ENCODE peak calls at places on chromosome 21, in ten cellular contexts. K is fibroblast of lung; T is transverse colon; V is pancreas; X is neuronal stem cell; A is A549; L is IMR-90; G is effector memory CD4-positive, alpha-beta T cell; Z is uterus; H is ovary. B is an unnamed sample. For H3K4me1, the result is how much of the 10 kb centered on the place peaks cover.

GRCh38 chr21:17819114-17819877 is at the start of gene C21orf91:
- DNase-seq in K (peak), T (peak), V (peak), X (peak), A (peak), L (peak), G (peak), Z (peak), H (peak), B (peak)

GRCh38 chr21:25895565-25896205 is 160.9 kb downstream of the GABPA start:
- DNase-seq in K (peak), T (no peak), V (no peak), X (no peak), A (no peak), L (peak), G (no peak), Z (no peak), H (no peak), B (no peak)

GRCh38 chr21:21612446-21612845 is 614.2 kb downstream of the NCAM2 start:
- DNase-seq in K (peak), T (no peak), V (no peak), X (peak), A (no peak), L (peak), G (no peak), Z (no peak), H (no peak), B (no peak)

GRCh38 chr21:27418338-27418737 is 451.4 kb upstream of the ADAMTS5 start:
- DNase-seq in K (no peak), T (no peak), V (no peak), X (no peak), A (no peak), L (no peak), G (no peak), Z (no peak), H (no peak), B (no peak)

GRCh38 chr21:42218836-42219605 is at the start of gene ABCG1:
- DNase-seq in K (peak), T (peak), V (peak), X (peak), A (no peak), L (peak), G (peak), Z (no peak), H (peak), B (no peak)

GRCh38 chr21:35116777-35117176 is 67.7 kb upstream of the RUNX1 start:
- DNase-seq in K (no peak), T (no peak), V (no peak), X (no peak), A (no peak), L (no peak), G (no peak), Z (no peak), H (no peak), B (no peak)

GRCh38 chr21:42047821-42048613 is 23.1 kb upstream of the UMODL1 start:
- DNase-seq in K (peak), T (no peak), V (no peak), X (no peak), A (no peak), L (peak), G (no peak), Z (peak), H (peak), B (peak)

GRCh38 chr21:35222541-35222941 is 173.4 kb upstream of the RUNX1 start:
- DNase-seq in K (no peak), T (no peak), V (no peak), X (no peak), A (no peak), L (no peak), G (no peak), Z (no peak), H (no peak), B (no peak)

GRCh38 chr21:14290584-14290983 is 74.6 kb downstream of the RBM11 start:
- DNase-seq in K (no peak), T (no peak), V (no peak), X (no peak), A (no peak), L (no peak), G (no peak), Z (no peak), H (no peak), B (no peak)

GRCh38 chr21:46057111-46057709 is 40.7 kb upstream of the COL6A2 start:
- DNase-seq in K (no peak), T (no peak), V (peak), X (no peak), A (no peak), L (no peak), G (no peak), Z (peak), H (peak), B (no peak)

GRCh38 chr21:21764281-21764680 is 766.1 kb downstream of the NCAM2 start:
- DNase-seq in K (no peak), T (no peak), V (no peak), X (no peak), A (no peak), L (no peak), G (no peak), Z (no peak), H (no peak), B (no peak)

GRCh38 chr21:18023099-18023498 is 203.9 kb upstream of the C21orf91 start:
- DNase-seq in K (no peak), T (no peak), V (no peak), X (no peak), A (no peak), L (no peak), G (no peak), Z (no peak), H (no peak), B (no peak)

GRCh38 chr21:44618504-44618903 is 6.6 kb downstream of the KRTAP10-8 start:
- DNase-seq in K (peak), T (peak), V (no peak), X (no peak), A (peak), L (peak), G (no peak), Z (no peak), H (no peak), B (no peak)

GRCh38 chr21:34122047-34122446 is 48.7 kb downstream of the MRPS6 start:
- DNase-seq in K (no peak), T (peak), V (no peak), X (no peak), A (no peak), L (no peak), G (no peak), Z (no peak), H (no peak), B (no peak)

GRCh38 chr21:37845535-37845934 is 70.7 kb downstream of the KCNJ6 start:
- DNase-seq in K (no peak), T (no peak), V (no peak), X (no peak), A (no peak), L (no peak), G (no peak), Z (no peak), H (no peak), B (no peak)

GRCh38 chr21:38314534-38314933 is 57.7 kb downstream of the KCNJ15 start:
- DNase-seq in K (no peak), T (no peak), V (no peak), X (no peak), A (no peak), L (no peak), G (no peak), Z (no peak), H (no peak), B (no peak)

GRCh38 chr21:44578371-44579055 is 1.9 kb downstream of the KRTAP10-5 start:
- DNase-seq in K (no peak), T (no peak), V (no peak), X (no peak), A (no peak), L (no peak), G (no peak), Z (no peak), H (no peak), B (no peak)

GRCh38 chr21:45443595-45444181 is 38.7 kb downstream of the COL18A1 start:
- DNase-seq in K (no peak), T (no peak), V (peak), X (no peak), A (no peak), L (no peak), G (no peak), Z (no peak), H (peak), B (no peak)

GRCh38 chr21:26798856-26799751 is 46.1 kb downstream of the ADAMTS1 start:
- DNase-seq in K (no peak), T (no peak), V (no peak), X (no peak), A (no peak), L (peak), G (no peak), Z (no peak), H (no peak), B (no peak)

GRCh38 chr21:34885636-34886553 is 163.2 kb downstream of the RUNX1 start:
- DNase-seq in K (no peak), T (peak), V (no peak), X (no peak), A (no peak), L (no peak), G (no peak), Z (no peak), H (peak), B (no peak)

GRCh38 chr21:20313013-20313412 is 685.2 kb upstream of the NCAM2 start:
- DNase-seq in K (no peak), T (no peak), V (no peak), X (no peak), A (no peak), L (no peak), G (no peak), Z (no peak), H (no peak), B (no peak)

GRCh38 chr21:41315726-41316125 is 875 bp upstream of the FAM3B start:
- DNase-seq in K (no peak), T (no peak), V (no peak), X (no peak), A (no peak), L (no peak), G (no peak), Z (no peak), H (no peak), B (no peak)

GRCh38 chr21:34298797-34299539 is 64.8 kb upstream of the KCNE2 start:
- DNase-seq in K (no peak), T (no peak), V (no peak), X (no peak), A (no peak), L (no peak), G (no peak), Z (no peak), H (no peak), B (no peak)

GRCh38 chr21:35321322-35322200 is 272.5 kb upstream of the RUNX1 start:
- DNase-seq in K (no peak), T (no peak), V (no peak), X (no peak), A (no peak), L (no peak), G (no peak), Z (no peak), H (no peak), B (no peak)

GRCh38 chr21:26753822-26754221 is 91.4 kb downstream of the ADAMTS1 start:
- DNase-seq in K (no peak), T (no peak), V (no peak), X (no peak), A (no peak), L (no peak), G (no peak), Z (no peak), H (no peak), B (no peak)

GRCh38 chr21:38857152-38857825 is 51.6 kb downstream of the ETS2 start:
- DNase-seq in K (no peak), T (no peak), V (no peak), X (no peak), A (no peak), L (no peak), G (no peak), Z (no peak), H (no peak), B (no peak)

GRCh38 chr21:39935716-39936115 is 68.5 kb downstream of the PCP4 start:
- DNase-seq in K (no peak), T (no peak), V (no peak), X (no peak), A (no peak), L (no peak), G (no peak), Z (no peak), H (no peak), B (no peak)

GRCh38 chr21:36454079-36454478 is 25.8 kb downstream of the CLDN14 start:
- DNase-seq in K (no peak), T (no peak), V (no peak), X (no peak), A (no peak), L (no peak), G (no peak), Z (no peak), H (no peak), B (no peak)

GRCh38 chr21:36547464-36547863 is 67.5 kb upstream of the CLDN14 start:
- DNase-seq in K (peak), T (no peak), V (no peak), X (no peak), A (no peak), L (no peak), G (no peak), Z (no peak), H (no peak), B (no peak)

GRCh38 chr21:31354122-31354521 is 10.1 kb upstream of the TIAM1 start:
- DNase-seq in K (no peak), T (no peak), V (no peak), X (no peak), A (no peak), L (no peak), G (no peak), Z (no peak), H (no peak), B (no peak)

GRCh38 chr21:45980271-45980670 is 1.3 kb upstream of the COL6A1 start:
- DNase-seq in K (no peak), T (no peak), V (no peak), X (no peak), A (no peak), L (no peak), G (no peak), Z (no peak), H (no peak), B (no peak)

GRCh38 chr21:35559881-35560280 is 500.4 kb downstream of the SETD4 start:
- DNase-seq in K (peak), T (no peak), V (no peak), X (no peak), A (no peak), L (peak), G (no peak), Z (no peak), H (no peak), B (no peak)

GRCh38 chr21:29151937-29152336 is 21.5 kb downstream of the MAP3K7CL start:
- DNase-seq in K (no peak), T (no peak), V (no peak), X (no peak), A (no peak), L (no peak), G (no peak), Z (no peak), H (no peak), B (no peak)
- H3K4me1 ChIP-seq in K (under half), T (under half), V (under half), X (under half), A (under half), L (under half), G (under half), Z (under half), H (under half), B (half or more)

GRCh38 chr21:33023574-33024277 is 2.0 kb upstream of the OLIG2 start:
- DNase-seq in K (no peak), T (no peak), V (no peak), X (no peak), A (no peak), L (no peak), G (no peak), Z (no peak), H (no peak), B (no peak)

GRCh38 chr21:33025471-33026298 is at the start of gene OLIG2:
- DNase-seq in K (peak), T (no peak), V (no peak), X (peak), A (no peak), L (peak), G (no peak), Z (no peak), H (no peak), B (no peak)

GRCh38 chr21:33025106-33025470 is 647 bp upstream of the OLIG2 start:
- DNase-seq in K (no peak), T (no peak), V (no peak), X (no peak), A (no peak), L (no peak), G (no peak), Z (no peak), H (no peak), B (no peak)

GRCh38 chr21:33022828-33023573 is 2.7 kb upstream of the OLIG2 start:
- DNase-seq in K (no peak), T (no peak), V (no peak), X (no peak), A (no peak), L (no peak), G (no peak), Z (no peak), H (no peak), B (no peak)

GRCh38 chr21:33024278-33025103 is 1.2 kb upstream of the OLIG2 start:
- DNase-seq in K (no peak), T (no peak), V (no peak), X (no peak), A (no peak), L (no peak), G (no peak), Z (no peak), H (no peak), B (no peak)
- H3K4me1 ChIP-seq in K (under half), T (half or more), V (under half), X (under half), A (under half), L (under half), G (half or more), Z (under half), H (under half), B (under half)

GRCh38 chr21:43313221-43313938 is 113.6 kb downstream of the SIK1 start:
- DNase-seq in K (no peak), T (no peak), V (peak), X (no peak), A (no peak), L (no peak), G (no peak), Z (no peak), H (peak), B (no peak)

GRCh38 chr21:43316156-43316845 is 110.6 kb downstream of the SIK1 start:
- DNase-seq in K (no peak), T (no peak), V (peak), X (no peak), A (no peak), L (no peak), G (no peak), Z (no peak), H (peak), B (no peak)

GRCh38 chr21:43317254-43317748 is 109.6 kb downstream of the SIK1 start:
- DNase-seq in K (no peak), T (no peak), V (no peak), X (no peak), A (no peak), L (no peak), G (no peak), Z (no peak), H (peak), B (no peak)

GRCh38 chr21:43313939-43314405 is 113.0 kb downstream of the SIK1 start:
- DNase-seq in K (no peak), T (no peak), V (peak), X (no peak), A (no peak), L (no peak), G (no peak), Z (no peak), H (peak), B (no peak)

DNA sequence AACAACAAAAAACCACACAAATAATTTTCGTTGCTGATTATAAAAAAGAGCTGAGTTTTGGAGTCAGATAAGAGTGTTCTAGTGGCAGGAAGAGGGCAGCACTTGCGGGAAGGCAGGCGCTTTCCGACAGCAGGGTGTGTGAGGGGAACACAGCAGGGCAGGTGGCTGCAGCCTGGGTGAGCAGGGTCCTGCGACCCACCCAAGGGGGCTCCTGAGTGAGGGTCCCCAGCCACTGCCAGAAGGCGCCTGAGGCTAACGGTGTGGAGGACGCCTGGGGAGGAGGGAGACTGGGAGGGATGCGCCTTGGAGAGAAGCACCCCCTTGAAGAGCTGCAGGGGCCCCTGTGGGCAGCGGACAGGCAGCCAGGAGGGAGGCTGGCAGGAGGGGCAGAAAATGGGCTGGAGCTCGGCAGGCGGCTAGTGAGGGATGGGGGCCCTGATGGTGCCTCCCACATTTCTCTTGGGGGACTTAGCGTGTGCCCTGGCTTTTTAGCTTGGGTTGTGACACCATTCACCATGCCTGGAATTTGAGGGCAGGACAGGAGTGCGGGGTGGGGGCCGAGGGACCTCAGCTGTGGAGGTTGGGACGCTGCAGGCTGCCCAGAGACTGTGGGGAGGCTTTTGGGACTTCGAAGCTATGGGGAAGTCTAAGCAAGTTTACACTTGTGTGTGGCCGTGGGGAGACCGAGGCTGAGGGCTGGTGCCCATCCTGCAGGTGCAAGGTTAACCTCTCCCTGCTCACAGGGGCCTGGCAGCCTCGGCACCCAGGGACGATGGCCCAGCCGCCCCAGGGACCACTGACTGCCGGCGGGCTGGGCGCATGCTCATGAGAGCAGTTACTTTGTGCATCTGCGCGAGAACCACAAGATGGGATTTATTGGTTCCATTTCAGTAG is 111.4 kb downstream of the SIK1 start:
- DNase-seq in K (no peak), T (no peak), V (peak), X (no peak), A (no peak), L (no peak), G (no peak), Z (no peak), H (peak), B (no peak)
- H3K4me1 ChIP-seq in K (under half), T (under half), V (under half), X (under half), A (under half), L (under half), G (under half), Z (under half), H (under half), B (under half)

GRCh38 chr21:30233636-30234035 is 17.7 kb upstream of the CLDN8 start:
- DNase-seq in K (no peak), T (no peak), V (no peak), X (no peak), A (no peak), L (no peak), G (no peak), Z (no peak), H (no peak), B (no peak)

GRCh38 chr21:30234050-30234449 is 18.2 kb upstream of the CLDN8 start:
- DNase-seq in K (no peak), T (peak), V (no peak), X (no peak), A (no peak), L (no peak), G (no peak), Z (no peak), H (no peak), B (no peak)

GRCh38 chr21:30240661-30241060 is 24.8 kb upstream of the CLDN8 start:
- DNase-seq in K (no peak), T (no peak), V (no peak), X (no peak), A (no peak), L (no peak), G (no peak), Z (no peak), H (no peak), B (no peak)

GRCh38 chr21:30234643-30235042 is 18.7 kb upstream of the CLDN8 start:
- DNase-seq in K (no peak), T (no peak), V (no peak), X (no peak), A (no peak), L (no peak), G (no peak), Z (no peak), H (no peak), B (no peak)

GRCh38 chr21:30238168-30238567 is 22.3 kb upstream of the CLDN8 start:
- DNase-seq in K (no peak), T (no peak), V (no peak), X (no peak), A (no peak), L (no peak), G (no peak), Z (no peak), H (no peak), B (no peak)
- H3K4me1 ChIP-seq in K (under half), T (under half), V (under half), X (under half), A (under half), L (under half), G (under half), Z (under half), H (under half), B (under half)